ENCODE peak calls at places on chromosome 21, in ten cellular contexts. O is HTR-8/SVneo; R is fibroblast of pulmonary artery; H is aorta; X is NCI-H510A; U is KBM-7; A is CD8-positive, alpha-beta T cell; J is erythroblast; L is AG08395; Q is caudate nucleus. C is an unnamed sample.
A peak's percentile ranks its signal among the peaks of the same experiment; 100 is the strongest.

GRCh38 chr21:30482130-30482529 is 2.0 kb upstream of the KRTAP19-1 start:
- DNase-seq in O (no peak), R (no peak), H (no peak), X (no peak), U (no peak), A (no peak), J (no peak), L (no peak), Q (no peak), C (no peak)

GRCh38 chr21:44815852-44816628 is 1.8 kb downstream of the SUMO3 start:
- DNase-seq in O (no peak), R (no peak), H (peak; percentile 70), X (no peak), U (no peak), A (no peak), J (no peak), L (no peak), Q (no peak), C (no peak)

GRCh38 chr21:39121600-39122355 is 61.5 kb downstream of the PSMG1 start:
- DNase-seq in O (no peak), R (no peak), H (no peak), X (no peak), U (no peak), A (no peak), J (no peak), L (no peak), Q (no peak), C (no peak)

GRCh38 chr21:44740721-44741120 is 29.3 kb upstream of the TSPEAR start:
- DNase-seq in O (no peak), R (no peak), H (peak; percentile 26), X (no peak), U (no peak), A (no peak), J (no peak), L (no peak), Q (no peak), C (no peak)

GRCh38 chr21:42939581-42940413 is 14.4 kb upstream of the ERVH48-1 start:
- DNase-seq in O (peak; percentile 84), R (peak; percentile 98), H (peak; percentile 78), X (no peak), U (no peak), A (no peak), J (no peak), L (peak; percentile 95), Q (peak; percentile 16), C (peak; percentile 50)

GRCh38 chr21:29372063-29372802 is 73.5 kb downstream of the BACH1 start:
- DNase-seq in O (peak; percentile 79), R (peak; percentile 90), H (no peak), X (peak; percentile 36), U (peak; percentile 77), A (peak; percentile 62), J (peak; percentile 92), L (peak; percentile 81), Q (no peak), C (no peak)

GRCh38 chr21:41973861-41974751 is 20.3 kb upstream of the C2CD2 start:
- DNase-seq in O (no peak), R (peak; percentile 14), H (no peak), X (no peak), U (peak; percentile 38), A (no peak), J (no peak), L (no peak), Q (no peak), C (no peak)

GRCh38 chr21:44800971-44801467 is 601 bp downstream of the UBE2G2 start:
- DNase-seq in O (peak; percentile 60), R (peak; percentile 35), H (no peak), X (no peak), U (peak; percentile 65), A (no peak), J (peak; percentile 71), L (peak; percentile 41), Q (no peak), C (no peak)

GRCh38 chr21:43320526-43320925 is 106.4 kb downstream of the SIK1 start:
- DNase-seq in O (no peak), R (no peak), H (no peak), X (no peak), U (no peak), A (no peak), J (no peak), L (no peak), Q (no peak), C (no peak)

GRCh38 chr21:32516729-32517649 is 68.3 kb downstream of the TCP10L start:
- DNase-seq in O (peak; percentile 54), R (peak; percentile 99), H (no peak), X (no peak), U (peak; percentile 27), A (no peak), J (peak; percentile 85), L (no peak), Q (no peak), C (no peak)

GRCh38 chr21:35343046-35343816 is 294.1 kb upstream of the RUNX1 start:
- DNase-seq in O (no peak), R (peak; percentile 53), H (no peak), X (no peak), U (peak; percentile 24), A (no peak), J (no peak), L (no peak), Q (no peak), C (no peak)

GRCh38 chr21:21631961-21632360 is 633.8 kb downstream of the NCAM2 start:
- DNase-seq in O (no peak), R (peak; percentile 11), H (peak; percentile 59), X (no peak), U (no peak), A (no peak), J (no peak), L (no peak), Q (no peak), C (no peak)

GRCh38 chr21:45593162-45594022 is 50.1 kb upstream of the PCBP3 start:
- DNase-seq in O (no peak), R (no peak), H (peak; percentile 70), X (no peak), U (peak; percentile 65), A (no peak), J (no peak), L (no peak), Q (no peak), C (no peak)

GRCh38 chr21:46253610-46254124 is 25.1 kb upstream of the LSS start:
- DNase-seq in O (no peak), R (peak; percentile 40), H (no peak), X (no peak), U (peak; percentile 93), A (peak; percentile 27), J (peak; percentile 65), L (no peak), Q (no peak), C (no peak)

GRCh38 chr21:18155508-18156193 is 89.0 kb upstream of the CHODL start:
- DNase-seq in O (peak; percentile 22), R (peak; percentile 34), H (no peak), X (no peak), U (peak; percentile 45), A (no peak), J (no peak), L (no peak), Q (no peak), C (no peak)

GRCh38 chr21:42144221-42144620 is 73.1 kb downstream of the UMODL1 start:
- DNase-seq in O (no peak), R (no peak), H (peak; percentile 5), X (no peak), U (no peak), A (no peak), J (no peak), L (no peak), Q (no peak), C (no peak)

GRCh38 chr21:41656946-41657525 is 109.8 kb downstream of the RIPK4 start:
- DNase-seq in O (no peak), R (no peak), H (no peak), X (no peak), U (no peak), A (no peak), J (no peak), L (no peak), Q (no peak), C (no peak)

GRCh38 chr21:17466166-17466565 is 46.7 kb upstream of the CXADR start:
- DNase-seq in O (no peak), R (peak; percentile 67), H (no peak), X (no peak), U (no peak), A (no peak), J (no peak), L (peak; percentile 16), Q (no peak), C (no peak)

GRCh38 chr21:45359451-45360217 is 45.3 kb upstream of the COL18A1 start:
- DNase-seq in O (no peak), R (no peak), H (no peak), X (no peak), U (no peak), A (no peak), J (no peak), L (no peak), Q (no peak), C (no peak)

GRCh38 chr21:37642493-37642892 is 273.8 kb downstream of the KCNJ6 start:
- DNase-seq in O (no peak), R (no peak), H (no peak), X (peak; percentile 24), U (peak; percentile 49), A (peak; percentile 16), J (peak; percentile 19), L (no peak), Q (no peak), C (no peak)

GRCh38 chr21:46173573-46173972 is 10.7 kb downstream of the SPATC1L start:
- DNase-seq in O (no peak), R (no peak), H (peak; percentile 22), X (no peak), U (no peak), A (no peak), J (no peak), L (no peak), Q (no peak), C (no peak)